ENCODE peak calls at places on chromosomes 7 and 10, in seven cellular contexts. G, B, C, A, O, I and T are unnamed samples.

GRCh38 chr7:148697950-148698396 is 730 bp upstream of the CUL1 start:
- DNase-seq in G (no peak), B (no peak), C (no peak), A (no peak), O (no peak), I (no peak), T (peak)

GRCh38 chr10:116636976-116637375 is 16.2 kb downstream of the PNLIPRP2 start:
- DNase-seq in G (no peak), B (no peak), C (no peak), A (no peak), O (no peak), I (no peak), T (no peak)

GRCh38 chr10:102644646-102645387 is 538 bp downstream of the TRIM8 start:
- DNase-seq in G (peak), B (peak), C (peak), A (peak), O (peak), I (peak), T (peak)

GRCh38 chr7:68853254-68853653 is 745.0 kb upstream of the AUTS2 start:
- DNase-seq in G (no peak), B (no peak), C (no peak), A (no peak), O (no peak), I (no peak), T (no peak)

GRCh38 chr10:59801171-59801570 is 47.9 kb upstream of the MRLN start:
- DNase-seq in G (no peak), B (no peak), C (no peak), A (no peak), O (no peak), I (no peak), T (no peak)

GRCh38 chr10:86031-86430 is 36.9 kb upstream of the TUBB8 start:
- DNase-seq in G (no peak), B (no peak), C (no peak), A (no peak), O (no peak), I (no peak), T (no peak)

GRCh38 chr10:50409965-50410811 is 158.9 kb upstream of the ASAH2 start:
- DNase-seq in G (peak), B (no peak), C (no peak), A (no peak), O (no peak), I (no peak), T (no peak)

GRCh38 chr10:73117976-73118743 is 7.9 kb downstream of the NUDT13 start:
- DNase-seq in G (peak), B (no peak), C (no peak), A (no peak), O (no peak), I (no peak), T (no peak)

GRCh38 chr7:157628456-157628855 is 291.7 kb downstream of the DNAJB6 start:
- DNase-seq in G (no peak), B (no peak), C (no peak), A (no peak), O (peak), I (no peak), T (no peak)

GRCh38 chr7:105810556-105810955 is 65.8 kb downstream of the ATXN7L1 start:
- DNase-seq in G (no peak), B (no peak), C (no peak), A (no peak), O (no peak), I (no peak), T (no peak)

GRCh38 chr10:60809157-60809556 is 30.9 kb downstream of the CDK1 start:
- DNase-seq in G (peak), B (no peak), C (no peak), A (peak), O (no peak), I (no peak), T (no peak)

GRCh38 chr10:110006358-110007170 is 1.2 kb upstream of the ADD3 start:
- DNase-seq in G (peak), B (no peak), C (no peak), A (peak), O (peak), I (peak), T (no peak)

GRCh38 chr7:75690121-75690523 is 48.6 kb downstream of the HIP1 start:
- DNase-seq in G (no peak), B (no peak), C (no peak), A (no peak), O (no peak), I (no peak), T (no peak)

GRCh38 chr10:93777092-93777491 is 19.4 kb downstream of the LGI1 start:
- DNase-seq in G (no peak), B (no peak), C (no peak), A (no peak), O (no peak), I (no peak), T (no peak)

GRCh38 chr10:115944538-115944937 is 328.5 kb downstream of the GFRA1 start:
- DNase-seq in G (no peak), B (no peak), C (no peak), A (no peak), O (no peak), I (no peak), T (no peak)